ENCODE peak calls at places on chromosomes 3 and 15, in four cellular contexts. One of them, this sample, is unnamed.

GRCh38 chr15:77083381-77084160 is 12.7 kb upstream of the TSPAN3 start:
- DNase-seq in GM23248: no peak
- DNase-seq in T-helper 9 cell: peak
- DNase-seq in effector memory CD4-positive, alpha-beta T cell: peak
- DNase-seq in this sample: peak

GRCh38 chr3:149314807-149315578 is 18.4 kb downstream of the TM4SF18 start:
- DNase-seq in GM23248: peak
- DNase-seq in effector memory CD4-positive, alpha-beta T cell: no peak
- DNase-seq in T-helper 9 cell: no peak
- DNase-seq in this sample: no peak

GRCh38 chr3:154015307-154015706 is 105.9 kb upstream of the ARHGEF26 start:
- DNase-seq in T-helper 9 cell: no peak
- DNase-seq in GM23248: no peak
- DNase-seq in effector memory CD4-positive, alpha-beta T cell: no peak
- DNase-seq in this sample: no peak

GRCh38 chr15:85499498-85499897 is 119.1 kb downstream of the AKAP13 start:
- DNase-seq in GM23248: no peak
- DNase-seq in effector memory CD4-positive, alpha-beta T cell: no peak
- DNase-seq in T-helper 9 cell: no peak
- DNase-seq in this sample: no peak

GRCh38 chr3:10344147-10344943 is 23.4 kb upstream of the SEC13 start:
- DNase-seq in T-helper 9 cell: peak
- DNase-seq in effector memory CD4-positive, alpha-beta T cell: peak
- DNase-seq in GM23248: peak
- DNase-seq in this sample: peak

GRCh38 chr15:45522179-45522930 is at the start of gene SLC30A4:
- DNase-seq in effector memory CD4-positive, alpha-beta T cell: peak
- DNase-seq in T-helper 9 cell: peak
- DNase-seq in GM23248: peak
- DNase-seq in this sample: peak

GRCh38 chr3:64932666-64933342 is 245.0 kb upstream of the ADAMTS9 start:
- DNase-seq in GM23248: no peak
- DNase-seq in T-helper 9 cell: no peak
- DNase-seq in effector memory CD4-positive, alpha-beta T cell: no peak
- DNase-seq in this sample: no peak

GRCh38 chr3:32551087-32551486 is 19.6 kb downstream of the DYNC1LI1 start:
- DNase-seq in T-helper 9 cell: no peak
- DNase-seq in effector memory CD4-positive, alpha-beta T cell: no peak
- DNase-seq in GM23248: no peak
- DNase-seq in this sample: no peak

GRCh38 chr15:91908401-91908800 is 54.9 kb downstream of the SLCO3A1 start:
- DNase-seq in effector memory CD4-positive, alpha-beta T cell: no peak
- DNase-seq in T-helper 9 cell: no peak
- DNase-seq in GM23248: peak
- DNase-seq in this sample: no peak

GRCh38 chr15:22795206-22796063 is 9.0 kb downstream of the NIPA1 start:
- DNase-seq in effector memory CD4-positive, alpha-beta T cell: no peak
- DNase-seq in T-helper 9 cell: no peak
- DNase-seq in GM23248: no peak
- DNase-seq in this sample: no peak

GRCh38 chr3:54843352-54843751 is 84.5 kb downstream of the LRTM1 start:
- DNase-seq in T-helper 9 cell: no peak
- DNase-seq in effector memory CD4-positive, alpha-beta T cell: no peak
- DNase-seq in GM23248: no peak
- DNase-seq in this sample: no peak

GRCh38 chr3:127889461-127889863 is 25.6 kb upstream of the KBTBD12 start:
- DNase-seq in effector memory CD4-positive, alpha-beta T cell: no peak
- DNase-seq in GM23248: peak
- DNase-seq in T-helper 9 cell: no peak
- DNase-seq in this sample: no peak

GRCh38 chr15:42131826-42132806 is 24.3 kb downstream of the PLA2G4F start:
- DNase-seq in effector memory CD4-positive, alpha-beta T cell: no peak
- DNase-seq in T-helper 9 cell: no peak
- DNase-seq in GM23248: no peak
- DNase-seq in this sample: no peak

GRCh38 chr15:59443341-59444081 is 5.5 kb downstream of the FAM81A start:
- DNase-seq in effector memory CD4-positive, alpha-beta T cell: no peak
- DNase-seq in GM23248: no peak
- DNase-seq in T-helper 9 cell: no peak
- DNase-seq in this sample: no peak

GRCh38 chr3:43372809-43373587 is 86.7 kb downstream of the SNRK start:
- DNase-seq in GM23248: peak
- DNase-seq in effector memory CD4-positive, alpha-beta T cell: no peak
- DNase-seq in T-helper 9 cell: no peak
- DNase-seq in this sample: no peak

GRCh38 chr3:127959873-127960272 is 44.8 kb downstream of the KBTBD12 start:
- DNase-seq in T-helper 9 cell: no peak
- DNase-seq in GM23248: peak
- DNase-seq in effector memory CD4-positive, alpha-beta T cell: no peak
- DNase-seq in this sample: peak

GRCh38 chr3:119323401-119324107 is 29.4 kb downstream of the ARHGAP31 start:
- DNase-seq in effector memory CD4-positive, alpha-beta T cell: no peak
- DNase-seq in GM23248: no peak
- DNase-seq in T-helper 9 cell: peak
- DNase-seq in this sample: peak

GRCh38 chr15:82051664-82052063 is 5.8 kb upstream of the MEX3B start:
- DNase-seq in GM23248: no peak
- DNase-seq in effector memory CD4-positive, alpha-beta T cell: no peak
- DNase-seq in T-helper 9 cell: no peak
- DNase-seq in this sample: peak

GRCh38 chr3:177795866-177796265 is 598.6 kb upstream of the TBL1XR1 start:
- DNase-seq in effector memory CD4-positive, alpha-beta T cell: no peak
- DNase-seq in T-helper 9 cell: no peak
- DNase-seq in GM23248: no peak
- DNase-seq in this sample: no peak

GRCh38 chr3:132659000-132659369 is 624 bp downstream of the ACAD11 start:
- DNase-seq in T-helper 9 cell: no peak
- DNase-seq in effector memory CD4-positive, alpha-beta T cell: no peak
- DNase-seq in GM23248: peak
- DNase-seq in this sample: peak

This sample was measured in HuH-7.